ENCODE peak calls at places on chromosomes 12 and 14, in nine cellular contexts. U is HS-5; S is GM23248; B is activated naive CD4-positive, alpha-beta T cell treated with Interleukin-2 at 50 U/mL for 16 hours; T is right cardiac atrium; M is stimulated activated CD4-positive, alpha-beta T cell treated with anti-CD3 and anti-CD28 coated beads, Interleukin-2, amount 100 ng/mL, for 48 hours; R is head of caudate nucleus; K is stimulated activated CD8-positive, alpha-beta memory T cell treated with anti-CD3 and anti-CD28 coated beads, Interleukin-4, amount 100 ng/mL, for 4 hours; Y is LoVo. J is an unnamed sample.

GRCh38 chr12:123037791-123038190 is 57.3 kb downstream of the ARL6IP4 start:
- DNase-seq in K (no peak), S (no peak), U (no peak), B (no peak), T (no peak), Y (no peak), R (no peak), M (no peak), J (no peak)

GRCh38 chr14:57478050-57478449 is 15.6 kb downstream of the CCDC198 start:
- DNase-seq in U (no peak), K (no peak), B (no peak), Y (no peak), M (no peak), S (no peak), R (no peak), T (no peak), J (no peak)

GRCh38 chr14:38257500-38257899 is 1.6 kb upstream of the CLEC14A start:
- DNase-seq in R (no peak), K (no peak), T (no peak), U (no peak), M (no peak), B (no peak), S (peak), Y (no peak), J (no peak)

GRCh38 chr12:24991209-24992049 is 42.5 kb upstream of the BCAT1 start:
- DNase-seq in S (peak), B (no peak), T (no peak), R (no peak), Y (peak), K (no peak), M (no peak), U (peak), J (no peak)

GRCh38 chr14:35028435-35028834 is 17.6 kb upstream of the FAM177A1 start:
- DNase-seq in T (no peak), R (no peak), Y (no peak), U (no peak), M (no peak), S (no peak), B (no peak), K (no peak), J (no peak)

GRCh38 chr12:56257491-56258067 is 605 bp downstream of the ANKRD52 start:
- DNase-seq in R (peak), S (peak), U (no peak), M (no peak), K (no peak), T (no peak), B (no peak), Y (peak), J (no peak)

GRCh38 chr12:26523708-26524150 is 309.3 kb downstream of the ITPR2 start:
- DNase-seq in U (peak), Y (peak), K (no peak), B (no peak), S (peak), T (peak), R (peak), M (no peak), J (peak)

GRCh38 chr12:78703820-78704525 is 160.6 kb upstream of the SYT1 start:
- DNase-seq in T (no peak), Y (peak), M (no peak), B (no peak), U (peak), K (no peak), S (peak), R (no peak), J (no peak)

GRCh38 chr14:72104011-72104613 is 171.9 kb downstream of the RGS6 start:
- DNase-seq in K (peak), S (peak), R (no peak), B (peak), M (peak), U (no peak), Y (no peak), T (peak), J (no peak)

GRCh38 chr12:49342066-49342913 is 4.4 kb upstream of the DNAJC22 start:
- DNase-seq in U (no peak), Y (peak), M (peak), B (peak), R (peak), T (peak), S (peak), K (peak), J (no peak)

GRCh38 chr12:92363295-92364146 is 217.9 kb upstream of the BTG1 start:
- DNase-seq in T (peak), M (peak), B (peak), U (no peak), Y (no peak), S (peak), R (peak), K (peak), J (no peak)

GRCh38 chr12:132588821-132589669 is 21.3 kb downstream of the LRCOL1 start:
- DNase-seq in Y (no peak), T (peak), M (no peak), B (no peak), R (no peak), S (no peak), U (no peak), K (no peak), J (no peak)

GRCh38 chr12:104276192-104277131 is 27.1 kb upstream of the EID3 start:
- DNase-seq in S (no peak), Y (peak), U (no peak), M (no peak), T (no peak), K (no peak), R (no peak), B (no peak), J (no peak)

GRCh38 chr14:64234877-64235651 is 59.1 kb downstream of the ESR2 start:
- DNase-seq in S (no peak), Y (peak), T (no peak), K (no peak), R (no peak), B (no peak), M (no peak), U (no peak), J (no peak)

GRCh38 chr14:78157855-78158436 is 12.2 kb upstream of the NRXN3 start:
- DNase-seq in S (peak), R (peak), B (no peak), K (no peak), U (no peak), T (peak), M (no peak), Y (peak), J (peak)

GRCh38 chr14:28308727-28309126 is 457.9 kb upstream of the FOXG1 start:
- DNase-seq in S (no peak), K (no peak), T (no peak), B (no peak), R (no peak), Y (no peak), M (no peak), U (peak), J (no peak)

GRCh38 chr14:76152333-76152681 is 585 bp downstream of the GPATCH2L start:
- DNase-seq in R (peak), Y (peak), B (peak), U (peak), T (peak), M (peak), K (peak), S (peak), J (no peak)

GRCh38 chr12:938810-939209 is 10.7 kb downstream of the RAD52 start:
- DNase-seq in S (no peak), Y (no peak), R (no peak), U (no peak), B (no peak), K (no peak), T (no peak), M (no peak), J (no peak)

GRCh38 chr14:24900281-24900868 is 149.6 kb downstream of the STXBP6 start:
- DNase-seq in U (peak), T (no peak), Y (no peak), S (peak), M (no peak), B (no peak), R (no peak), K (no peak), J (no peak)

GRCh38 chr12:53224268-53224896 is 7.6 kb downstream of the RARG start:
- DNase-seq in R (no peak), M (no peak), T (no peak), K (no peak), B (no peak), Y (no peak), S (peak), U (no peak), J (no peak)

GRCh38 chr14:100471451-100472093 is 115.6 kb downstream of the BEGAIN start:
- DNase-seq in S (no peak), T (no peak), B (no peak), Y (no peak), U (no peak), R (no peak), K (no peak), M (no peak), J (no peak)

GRCh38 chr12:103864710-103865109 is 23.7 kb upstream of the NT5DC3 start:
- DNase-seq in U (no peak), T (no peak), R (no peak), Y (no peak), M (no peak), K (no peak), B (no peak), S (no peak), J (no peak)

GRCh38 chr12:122090759-122091535 is 12.4 kb downstream of the MLXIP start:
- DNase-seq in Y (no peak), U (no peak), K (no peak), S (peak), B (no peak), R (no peak), M (no peak), T (no peak), J (no peak)

GRCh38 chr12:2376855-2377657 is 324.3 kb downstream of the CACNA1C start:
- DNase-seq in T (no peak), U (no peak), M (no peak), Y (no peak), K (no peak), S (no peak), R (no peak), B (no peak), J (no peak)

GRCh38 chr12:20132818-20133217 is 235.5 kb upstream of the PDE3A start:
- DNase-seq in U (no peak), K (no peak), T (no peak), B (no peak), S (no peak), M (no peak), Y (no peak), R (no peak), J (no peak)

GRCh38 chr12:90683871-90684270 is 271.1 kb downstream of the CCER1 start:
- DNase-seq in R (no peak), K (no peak), Y (no peak), S (no peak), T (no peak), M (no peak), B (no peak), U (no peak), J (no peak)

GRCh38 chr12:67980391-67980790 is 8.9 kb upstream of the IFNG-AS1 start:
- DNase-seq in K (no peak), B (no peak), U (no peak), S (peak), R (no peak), Y (no peak), T (no peak), M (no peak), J (no peak)

GRCh38 chr14:102775855-102776760 is 1.1 kb upstream of the TRAF3 start:
- DNase-seq in R (no peak), S (peak), Y (no peak), M (no peak), U (no peak), T (no peak), B (no peak), K (no peak), J (no peak)

GRCh38 chr12:114827460-114827859 is 143.5 kb upstream of the TBX3 start:
- DNase-seq in B (no peak), R (no peak), T (no peak), Y (no peak), U (no peak), S (no peak), M (no peak), K (no peak), J (no peak)

GRCh38 chr14:95666450-95666849 is 19.8 kb upstream of the TCL1B start:
- DNase-seq in R (no peak), T (no peak), M (no peak), B (no peak), Y (no peak), U (no peak), K (no peak), S (no peak), J (no peak)

GRCh38 chr12:8609061-8609570 is 3.5 kb downstream of the AICDA start:
- DNase-seq in M (no peak), B (no peak), Y (peak), U (no peak), T (no peak), R (peak), K (no peak), S (peak), J (no peak)

GRCh38 chr14:104787736-104788532 is 7.6 kb downstream of the AKT1 start:
- DNase-seq in R (no peak), M (no peak), U (no peak), B (no peak), K (no peak), S (no peak), Y (no peak), T (peak), J (no peak)

GRCh38 chr14:22221508-22221907 is 367.5 kb downstream of the DAD1 start:
- DNase-seq in B (no peak), Y (peak), K (no peak), S (peak), M (no peak), R (no peak), U (peak), T (no peak), J (no peak)

GRCh38 chr14:60933920-60934655 is 46.8 kb downstream of the TRMT5 start:
- DNase-seq in Y (peak), U (no peak), M (no peak), R (no peak), B (no peak), T (no peak), S (no peak), K (no peak), J (no peak)

GRCh38 chr12:55659486-55660385 is 23.0 kb downstream of the OR10P1 start:
- DNase-seq in T (no peak), K (no peak), M (no peak), S (peak), U (peak), R (no peak), B (no peak), Y (peak), J (no peak)

GRCh38 chr12:127558363-127558762 is 708.6 kb upstream of the TMEM132C start:
- DNase-seq in U (no peak), M (no peak), K (no peak), S (no peak), R (no peak), Y (no peak), T (no peak), B (no peak), J (no peak)

GRCh38 chr14:92680781-92681650 is 67.4 kb downstream of the LGMN start:
- DNase-seq in K (peak), B (peak), M (peak), U (no peak), Y (peak), S (peak), T (peak), R (peak), J (no peak)

J was measured in cortex of kidney.